ENCODE peak calls at places on chromosomes 5 and 9, in six cellular contexts. One of them, this sample, is unnamed.
A peak's percentile ranks its signal among the peaks of the same experiment; 100 is the strongest.

GRCh38 chr5:81852277-81853004 is 101.5 kb upstream of the SSBP2 start:
- DNase-seq in HTR-8/SVneo: no peak
- DNase-seq in activated B cell treated with CpG ODN at 0.5 μM for 24 hours: peak; percentile 26
- DNase-seq in T-helper 2 cell: no peak
- DNase-seq in NCI-H774: peak; percentile 52
- DNase-seq in mucosa of descending colon: peak; percentile 69
- DNase-seq in this sample: peak; percentile 86

GRCh38 chr9:137321726-137322361 is 19.8 kb upstream of the NRARP start:
- DNase-seq in NCI-H774: no peak
- DNase-seq in T-helper 2 cell: no peak
- DNase-seq in activated B cell treated with CpG ODN at 0.5 μM for 24 hours: no peak
- DNase-seq in mucosa of descending colon: peak; percentile 44
- DNase-seq in HTR-8/SVneo: no peak
- DNase-seq in this sample: no peak

GRCh38 chr5:3622961-3623360 is 27.3 kb downstream of the IRX1 start:
- DNase-seq in mucosa of descending colon: no peak
- DNase-seq in HTR-8/SVneo: no peak
- DNase-seq in activated B cell treated with CpG ODN at 0.5 μM for 24 hours: no peak
- DNase-seq in T-helper 2 cell: no peak
- DNase-seq in NCI-H774: no peak
- DNase-seq in this sample: no peak

GRCh38 chr5:179301376-179301775 is 43.9 kb downstream of the ADAMTS2 start:
- DNase-seq in activated B cell treated with CpG ODN at 0.5 μM for 24 hours: no peak
- DNase-seq in T-helper 2 cell: no peak
- DNase-seq in HTR-8/SVneo: no peak
- DNase-seq in mucosa of descending colon: peak; percentile 16
- DNase-seq in NCI-H774: no peak
- DNase-seq in this sample: peak; percentile 17

GRCh38 chr9:306907-307306 is 92.2 kb downstream of the DOCK8 start:
- DNase-seq in NCI-H774: no peak
- DNase-seq in activated B cell treated with CpG ODN at 0.5 μM for 24 hours: no peak
- DNase-seq in T-helper 2 cell: no peak
- DNase-seq in mucosa of descending colon: no peak
- DNase-seq in HTR-8/SVneo: no peak
- DNase-seq in this sample: no peak

GRCh38 chr9:7233516-7233915 is 475.7 kb downstream of the KDM4C start:
- DNase-seq in HTR-8/SVneo: no peak
- DNase-seq in NCI-H774: no peak
- DNase-seq in T-helper 2 cell: no peak
- DNase-seq in mucosa of descending colon: no peak
- DNase-seq in activated B cell treated with CpG ODN at 0.5 μM for 24 hours: no peak
- DNase-seq in this sample: no peak

GRCh38 chr9:87656485-87656884 is 69.4 kb upstream of the CTSL start:
- DNase-seq in activated B cell treated with CpG ODN at 0.5 μM for 24 hours: no peak
- DNase-seq in mucosa of descending colon: no peak
- DNase-seq in HTR-8/SVneo: no peak
- DNase-seq in NCI-H774: no peak
- DNase-seq in T-helper 2 cell: no peak
- DNase-seq in this sample: no peak

GRCh38 chr9:6152824-6153223 is 62.8 kb upstream of the IL33 start:
- DNase-seq in HTR-8/SVneo: no peak
- DNase-seq in T-helper 2 cell: no peak
- DNase-seq in NCI-H774: no peak
- DNase-seq in mucosa of descending colon: no peak
- DNase-seq in activated B cell treated with CpG ODN at 0.5 μM for 24 hours: no peak
- DNase-seq in this sample: no peak

GRCh38 chr9:90044710-90045151 is 439.9 kb downstream of the GADD45G start:
- DNase-seq in activated B cell treated with CpG ODN at 0.5 μM for 24 hours: no peak
- DNase-seq in mucosa of descending colon: no peak
- DNase-seq in HTR-8/SVneo: no peak
- DNase-seq in NCI-H774: peak; percentile 92
- DNase-seq in T-helper 2 cell: no peak
- DNase-seq in this sample: no peak

GRCh38 chr5:163496286-163496685 is 9.1 kb upstream of the MAT2B start:
- DNase-seq in HTR-8/SVneo: no peak
- DNase-seq in T-helper 2 cell: no peak
- DNase-seq in mucosa of descending colon: no peak
- DNase-seq in activated B cell treated with CpG ODN at 0.5 μM for 24 hours: no peak
- DNase-seq in NCI-H774: no peak
- DNase-seq in this sample: no peak

GRCh38 chr5:175629231-175629630 is 28.6 kb upstream of the HRH2 start:
- DNase-seq in T-helper 2 cell: no peak
- DNase-seq in mucosa of descending colon: no peak
- DNase-seq in HTR-8/SVneo: no peak
- DNase-seq in activated B cell treated with CpG ODN at 0.5 μM for 24 hours: no peak
- DNase-seq in NCI-H774: no peak
- DNase-seq in this sample: no peak

GRCh38 chr9:90972057-90972456 is 170.4 kb downstream of the SYK start:
- DNase-seq in HTR-8/SVneo: no peak
- DNase-seq in activated B cell treated with CpG ODN at 0.5 μM for 24 hours: no peak
- DNase-seq in T-helper 2 cell: no peak
- DNase-seq in NCI-H774: no peak
- DNase-seq in mucosa of descending colon: no peak
- DNase-seq in this sample: no peak

GRCh38 chr5:109859537-109859936 is 169.8 kb downstream of the MAN2A1 start:
- DNase-seq in NCI-H774: no peak
- DNase-seq in mucosa of descending colon: no peak
- DNase-seq in T-helper 2 cell: no peak
- DNase-seq in HTR-8/SVneo: no peak
- DNase-seq in activated B cell treated with CpG ODN at 0.5 μM for 24 hours: no peak
- DNase-seq in this sample: no peak

GRCh38 chr5:53333160-53333559 is 147.3 kb upstream of the FST start:
- DNase-seq in NCI-H774: no peak
- DNase-seq in mucosa of descending colon: no peak
- DNase-seq in HTR-8/SVneo: no peak
- DNase-seq in T-helper 2 cell: no peak
- DNase-seq in activated B cell treated with CpG ODN at 0.5 μM for 24 hours: no peak
- DNase-seq in this sample: no peak

GRCh38 chr9:123418506-123418905 is 62.5 kb downstream of the CRB2 start:
- DNase-seq in activated B cell treated with CpG ODN at 0.5 μM for 24 hours: no peak
- DNase-seq in T-helper 2 cell: no peak
- DNase-seq in HTR-8/SVneo: no peak
- DNase-seq in NCI-H774: no peak
- DNase-seq in mucosa of descending colon: no peak
- DNase-seq in this sample: peak; percentile 22

GRCh38 chr5:146034605-146035004 is 70.8 kb downstream of the PLAC8L1 start:
- DNase-seq in NCI-H774: no peak
- DNase-seq in mucosa of descending colon: no peak
- DNase-seq in HTR-8/SVneo: no peak
- DNase-seq in activated B cell treated with CpG ODN at 0.5 μM for 24 hours: no peak
- DNase-seq in T-helper 2 cell: no peak
- DNase-seq in this sample: no peak

GRCh38 chr5:10111575-10111974 is 138.1 kb downstream of the ATPSCKMT start:
- DNase-seq in T-helper 2 cell: no peak
- DNase-seq in activated B cell treated with CpG ODN at 0.5 μM for 24 hours: no peak
- DNase-seq in mucosa of descending colon: no peak
- DNase-seq in NCI-H774: peak; percentile 51
- DNase-seq in HTR-8/SVneo: peak; percentile 77
- DNase-seq in this sample: no peak

GRCh38 chr9:34332370-34332964 is 3.1 kb downstream of the NUDT2 start:
- DNase-seq in activated B cell treated with CpG ODN at 0.5 μM for 24 hours: no peak
- DNase-seq in HTR-8/SVneo: no peak
- DNase-seq in NCI-H774: no peak
- DNase-seq in mucosa of descending colon: no peak
- DNase-seq in T-helper 2 cell: no peak
- DNase-seq in this sample: no peak

GRCh38 chr9:2623046-2623865 is 1.7 kb downstream of the VLDLR start:
- DNase-seq in activated B cell treated with CpG ODN at 0.5 μM for 24 hours: no peak
- DNase-seq in HTR-8/SVneo: no peak
- DNase-seq in mucosa of descending colon: peak; percentile 44
- DNase-seq in NCI-H774: peak; percentile 47
- DNase-seq in T-helper 2 cell: no peak
- DNase-seq in this sample: peak; percentile 79

This sample was measured in left lung.